ENCODE peak calls at places on chromosomes 7 and 10, in ten cellular contexts. N, M, W, Y, P, U, I, C, H and Z are unnamed samples. For H3K4me1 and H3K36me3, the result is how much of the 10 kb centered on the place peaks cover.

GRCh38 chr10:18195060-18195799 is 55.0 kb downstream of the CACNB2 start:
- DNase-seq in N (peak), M (no peak), W (no peak), Y (no peak), P (no peak), U (no peak), I (no peak), C (no peak), H (no peak), Z (no peak)

GRCh38 chr10:86336341-86336740 is 30.3 kb downstream of the GRID1 start:
- DNase-seq in N (no peak), M (no peak), W (no peak), Y (no peak), P (no peak), U (no peak), I (no peak), C (no peak), H (no peak), Z (no peak)

GRCh38 chr7:1990001-1990670 is 242.6 kb downstream of the MAD1L1 start:
- DNase-seq in N (no peak), M (no peak), W (no peak), Y (no peak), P (no peak), U (no peak), I (no peak), C (no peak), H (no peak), Z (no peak)

GRCh38 chr7:1695800-1696454 is 25.9 kb downstream of the ELFN1 start:
- DNase-seq in N (no peak), M (no peak), W (no peak), Y (no peak), P (no peak), U (no peak), I (no peak), C (peak), H (no peak), Z (peak)

GRCh38 chr10:5775705-5776104 is 37.5 kb downstream of the GDI2 start:
- DNase-seq in N (no peak), M (peak), W (no peak), Y (no peak), P (no peak), U (peak), I (no peak), C (no peak), H (no peak), Z (no peak)

GRCh38 chr7:133742709-133743538 is 384.2 kb upstream of the LRGUK start:
- DNase-seq in N (peak), M (no peak), W (peak), Y (no peak), P (peak), U (peak), I (no peak), C (no peak), H (peak), Z (peak)

GRCh38 chr7:96727534-96728088 is 18.0 kb upstream of the SEM1 start:
- DNase-seq in N (no peak), M (no peak), W (no peak), Y (no peak), P (no peak), U (no peak), I (no peak), C (no peak), H (no peak), Z (no peak)

GRCh38 chr7:1100886-1101579 is 13.1 kb downstream of the GPER1 start:
- DNase-seq in N (no peak), M (no peak), W (no peak), Y (no peak), P (no peak), U (no peak), I (no peak), C (no peak), H (no peak), Z (no peak)

GRCh38 chr7:65872776-65873581 is at the start of gene VKORC1L1:
- DNase-seq in N (peak), M (peak), W (peak), Y (peak), P (peak), U (peak), I (peak), C (peak), H (peak), Z (peak)

GRCh38 chr10:1611936-1612550 is 125.3 kb downstream of the ADARB2 start:
- DNase-seq in N (no peak), M (no peak), W (peak), Y (no peak), P (peak), U (no peak), I (no peak), C (no peak), H (no peak), Z (no peak)

GRCh38 chr10:75399461-75400162 is 2.0 kb downstream of the ZNF503 start:
- DNase-seq in N (peak), M (no peak), W (peak), Y (peak), P (peak), U (no peak), I (peak), C (peak), H (peak), Z (peak)

GRCh38 chr10:88875081-88875480 is 5.0 kb upstream of the STAMBPL1 start:
- DNase-seq in N (no peak), M (no peak), W (no peak), Y (no peak), P (no peak), U (no peak), I (no peak), C (no peak), H (no peak), Z (no peak)

GRCh38 chr7:46444266-46444665 is 523.2 kb upstream of the IGFBP3 start:
- DNase-seq in N (no peak), M (no peak), W (no peak), Y (no peak), P (no peak), U (no peak), I (no peak), C (no peak), H (no peak), Z (no peak)

GRCh38 chr7:2873686-2874551 is 29.8 kb upstream of the GNA12 start:
- DNase-seq in N (peak), M (no peak), W (peak), Y (peak), P (peak), U (peak), I (no peak), C (no peak), H (peak), Z (peak)

GRCh38 chr10:84424731-84425165 is 96.4 kb downstream of the CCSER2 start:
- DNase-seq in N (peak), M (no peak), W (peak), Y (peak), P (no peak), U (no peak), I (peak), C (peak), H (peak), Z (peak)

GRCh38 chr7:2209146-2209960 is 23.4 kb downstream of the MAD1L1 start:
- DNase-seq in N (peak), M (peak), W (peak), Y (no peak), P (peak), U (peak), I (no peak), C (peak), H (peak), Z (peak)

GRCh38 chr10:43304687-43305333 is 37.9 kb upstream of the RASGEF1A start:
- DNase-seq in N (peak), M (peak), W (peak), Y (no peak), P (peak), U (no peak), I (peak), C (peak), H (peak), Z (peak)

GRCh38 chr10:16360001-16360400 is 76.8 kb upstream of the PTER start:
- DNase-seq in N (no peak), M (no peak), W (no peak), Y (no peak), P (no peak), U (no peak), I (no peak), C (no peak), H (no peak), Z (no peak)

GRCh38 chr7:223118-223800 is 30.9 kb downstream of the FAM20C start:
- DNase-seq in N (peak), M (no peak), W (no peak), Y (no peak), P (no peak), U (no peak), I (no peak), C (no peak), H (no peak), Z (no peak)

GRCh38 chr7:118559207-118559606 is 334.7 kb downstream of the ANKRD7 start:
- DNase-seq in N (no peak), M (no peak), W (no peak), Y (no peak), P (no peak), U (no peak), I (no peak), C (no peak), H (no peak), Z (no peak)

GRCh38 chr7:105940111-105940510 is 23.0 kb upstream of the CDHR3 start:
- DNase-seq in N (no peak), M (no peak), W (no peak), Y (no peak), P (no peak), U (no peak), I (no peak), C (no peak), H (peak), Z (no peak)

DNA sequence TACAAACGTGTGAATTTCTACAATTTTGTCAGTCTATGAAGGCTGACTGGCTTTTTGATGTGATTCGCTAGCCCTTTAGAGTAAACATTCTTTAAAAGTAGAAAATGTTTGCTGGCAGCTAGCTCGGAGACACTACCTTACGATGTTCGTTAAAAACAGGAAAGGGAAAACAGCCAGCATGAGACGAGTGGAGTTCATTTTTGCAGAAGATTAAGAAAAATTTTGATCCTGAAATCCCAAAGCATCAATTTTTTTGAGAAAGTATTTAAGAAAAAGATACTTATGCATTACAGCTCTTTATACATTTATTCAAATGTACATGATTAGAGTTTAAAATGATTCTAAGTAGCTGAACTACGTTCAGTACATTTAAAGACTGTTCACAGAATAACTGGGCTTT is 34.8 kb downstream of the CNPY1 start:
- DNase-seq in N (no peak), M (no peak), W (no peak), Y (no peak), P (no peak), U (no peak), I (no peak), C (no peak), H (no peak), Z (no peak)
- H3K4me1 ChIP-seq in N (under half), M (under half), W (under half), Y (under half), P (under half), U (under half), I (under half), C (under half), H (under half), Z (under half)

GRCh38 chr10:96642973-96643372 is 56.2 kb upstream of the TM9SF3 start:
- DNase-seq in N (peak), M (peak), W (peak), Y (no peak), P (peak), U (peak), I (peak), C (peak), H (peak), Z (peak)
- H3K36me3 ChIP-seq in N (under half), M (under half), W (under half), Y (under half), P (under half), U (half or more), I (under half), C (under half), H (under half), Z (under half)

GRCh38 chr7:90660100-90660499 is 64.0 kb downstream of the CDK14 start:
- DNase-seq in N (no peak), M (no peak), W (no peak), Y (no peak), P (no peak), U (no peak), I (no peak), C (no peak), H (no peak), Z (no peak)

GRCh38 chr7:90654718-90655427 is 58.8 kb downstream of the CDK14 start:
- DNase-seq in N (no peak), M (no peak), W (no peak), Y (no peak), P (no peak), U (no peak), I (no peak), C (no peak), H (no peak), Z (no peak)

GRCh38 chr7:90657481-90657880 is 61.4 kb downstream of the CDK14 start:
- DNase-seq in N (peak), M (no peak), W (no peak), Y (no peak), P (no peak), U (no peak), I (no peak), C (no peak), H (no peak), Z (no peak)

GRCh38 chr7:90660819-90661218 is 64.7 kb downstream of the CDK14 start:
- DNase-seq in N (no peak), M (no peak), W (no peak), Y (no peak), P (no peak), U (no peak), I (no peak), C (no peak), H (no peak), Z (no peak)

DNA sequence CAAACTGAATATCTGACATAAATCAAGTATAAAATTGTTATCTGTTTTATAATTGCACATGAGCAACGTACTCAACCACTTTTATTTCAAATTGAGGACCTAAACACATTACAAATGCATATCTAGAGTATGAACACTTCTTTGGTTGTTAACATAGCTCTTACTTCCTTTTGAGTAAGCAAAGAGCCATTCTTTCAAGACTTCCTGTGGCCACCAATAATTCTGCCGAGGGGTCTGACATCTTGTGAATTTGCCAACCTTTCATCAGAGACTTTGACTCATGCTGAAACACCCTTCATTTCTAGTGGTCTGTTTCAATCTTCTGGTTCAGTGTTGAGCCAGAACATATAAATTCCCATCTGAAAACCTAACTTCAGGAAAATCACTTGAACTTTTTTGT is 59.4 kb downstream of the CDK14 start:
- DNase-seq in N (peak), M (no peak), W (no peak), Y (no peak), P (no peak), U (no peak), I (no peak), C (no peak), H (no peak), Z (no peak)
- H3K4me3 ChIP-seq in N (no peak), M (no peak), W (no peak), Y (no peak), P (no peak), U (no peak), I (no peak), C (no peak), H (no peak), Z (no peak)

GRCh38 chr7:128217972-128218652 is 23.0 kb upstream of the LEP start:
- DNase-seq in N (peak), M (no peak), W (peak), Y (no peak), P (no peak), U (no peak), I (no peak), C (no peak), H (no peak), Z (no peak)

GRCh38 chr7:128217030-128217805 is 23.9 kb upstream of the LEP start:
- DNase-seq in N (peak), M (no peak), W (peak), Y (peak), P (peak), U (no peak), I (no peak), C (peak), H (no peak), Z (no peak)

GRCh38 chr7:128215739-128216138 is 25.3 kb upstream of the LEP start:
- DNase-seq in N (peak), M (no peak), W (no peak), Y (no peak), P (no peak), U (no peak), I (no peak), C (no peak), H (no peak), Z (no peak)

GRCh38 chr7:128221929-128222403 is 19.1 kb upstream of the LEP start:
- DNase-seq in N (peak), M (no peak), W (no peak), Y (peak), P (peak), U (no peak), I (no peak), C (peak), H (no peak), Z (no peak)

DNA sequence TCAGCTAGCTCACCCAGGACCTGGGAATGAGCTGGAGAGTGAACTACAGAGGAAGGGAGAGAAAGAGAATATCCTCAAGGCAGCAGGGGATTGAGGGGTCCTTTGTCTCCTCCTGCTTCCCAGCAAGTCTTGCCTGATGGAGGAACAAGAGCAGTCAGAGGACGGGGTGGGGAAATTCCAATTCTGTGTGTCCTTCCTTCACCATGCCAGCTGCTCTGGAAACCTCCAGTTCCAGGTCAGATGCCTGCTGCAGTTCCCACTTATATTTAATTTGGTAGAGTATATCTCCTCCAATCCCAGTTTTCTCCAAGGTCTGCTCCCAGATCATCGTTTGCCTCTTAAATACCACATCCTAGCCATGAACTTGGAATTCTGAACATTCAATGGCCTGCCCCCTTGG is 21.4 kb upstream of the LEP start:
- DNase-seq in N (no peak), M (no peak), W (no peak), Y (no peak), P (no peak), U (no peak), I (no peak), C (no peak), H (no peak), Z (no peak)
- H3K4me1 ChIP-seq in N (under half), M (under half), W (under half), Y (under half), P (under half), U (under half), I (under half), C (under half), H (under half), Z (under half)

DNA sequence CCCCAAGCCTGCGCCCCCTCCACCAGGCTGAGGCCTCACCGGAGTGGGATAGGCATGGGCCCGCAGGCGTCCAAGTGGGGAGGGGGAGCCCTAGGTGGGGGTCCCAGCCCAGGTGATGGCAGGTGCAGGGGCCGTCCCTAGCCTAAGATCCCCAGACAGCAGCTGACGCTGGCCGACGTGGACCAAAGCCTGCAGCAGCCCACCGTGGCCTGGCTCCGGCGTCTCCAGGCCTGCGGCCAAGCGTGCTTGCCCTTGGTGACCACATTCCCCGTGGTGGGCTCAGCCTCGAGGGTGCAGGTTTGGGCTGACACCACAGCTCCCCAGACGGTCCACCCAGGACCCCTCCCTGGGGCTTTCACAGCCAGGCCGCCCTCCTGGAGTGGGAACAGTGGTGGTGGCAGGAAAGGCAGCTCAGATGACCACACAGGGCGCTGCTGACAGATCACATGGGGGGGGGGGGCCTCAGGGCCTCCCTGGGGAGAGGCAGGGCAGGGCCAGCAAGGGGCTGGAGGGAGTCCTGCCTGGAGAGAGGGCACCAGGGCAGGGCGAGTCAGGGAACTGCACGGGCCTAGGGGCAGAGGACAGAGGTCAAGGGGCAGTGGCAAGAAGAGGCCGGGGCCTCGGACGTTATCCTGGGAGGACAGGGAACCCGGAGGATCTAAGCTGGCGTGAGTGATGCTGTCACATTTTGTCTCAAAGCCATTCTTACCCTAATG is 767 bp upstream of the ADAM8 start:
- DNase-seq in N (no peak), M (no peak), W (no peak), Y (no peak), P (no peak), U (no peak), I (peak), C (no peak), H (no peak), Z (no peak)
- H3K36me3 ChIP-seq in N (under half), M (under half), W (under half), Y (under half), P (under half), U (under half), I (under half), C (under half), H (under half), Z (under half)

DNA sequence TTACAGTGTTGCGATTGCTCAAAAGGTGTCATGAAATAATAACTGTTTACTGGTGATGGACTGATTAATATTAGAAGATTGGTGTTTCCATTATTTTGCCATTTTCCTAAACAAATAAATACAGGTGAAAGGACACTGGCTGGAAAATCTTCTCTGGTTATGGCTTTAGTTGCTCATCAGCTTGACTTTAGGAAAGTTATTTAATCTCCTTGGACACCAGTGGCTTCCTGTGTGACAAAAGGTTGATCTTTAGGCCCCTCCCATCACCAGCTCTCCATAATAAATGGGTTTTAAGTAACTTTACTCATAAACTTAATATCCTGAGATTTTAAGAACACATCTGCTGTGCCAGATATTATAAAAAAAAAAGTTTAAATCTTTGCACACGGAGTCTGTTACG is 737 bp downstream of the CABCOCO1 start:
- DNase-seq in N (no peak), M (no peak), W (no peak), Y (no peak), P (no peak), U (no peak), I (no peak), C (no peak), H (no peak), Z (no peak)
- H3K4me3 ChIP-seq in N (peak), M (no peak), W (peak), Y (no peak), P (no peak), U (no peak), I (no peak), C (no peak), H (no peak), Z (no peak)

GRCh38 chr7:55048221-55048859 is 29.5 kb downstream of the EGFR start:
- DNase-seq in N (no peak), M (no peak), W (no peak), Y (peak), P (no peak), U (no peak), I (no peak), C (peak), H (no peak), Z (no peak)
- H3K4me1 ChIP-seq in N (under half), M (under half), W (under half), Y (half or more), P (under half), U (under half), I (under half), C (under half), H (under half), Z (under half)